ENCODE peak calls at places on chromosomes 11 and 22, in ten cellular contexts. One of them, this sample, is unnamed.

GRCh38 chr22:29907753-29908515 is 25.0 kb downstream of the MTMR3 start:
- DNase-seq in spleen: no peak
- DNase-seq in sigmoid colon: peak; percentile 73
- DNase-seq in esophagus muscularis mucosa: no peak
- DNase-seq in HL-60: peak; percentile 62
- DNase-seq in K562: peak; percentile 78
- DNase-seq in breast epithelium: peak; percentile 75
- DNase-seq in suprapubic skin: no peak
- DNase-seq in GM12891: no peak
- DNase-seq in HepG2: peak; percentile 75
- DNase-seq in this sample: no peak

GRCh38 chr11:78414321-78415051 is 3.1 kb downstream of the GAB2 start:
- DNase-seq in spleen: no peak
- DNase-seq in sigmoid colon: no peak
- DNase-seq in esophagus muscularis mucosa: no peak
- DNase-seq in HL-60: no peak
- DNase-seq in K562: peak; percentile 60
- DNase-seq in breast epithelium: no peak
- DNase-seq in suprapubic skin: no peak
- DNase-seq in GM12891: no peak
- DNase-seq in HepG2: no peak
- DNase-seq in this sample: peak; percentile 8

GRCh38 chr11:11987503-11988022 is 20.9 kb downstream of the DKK3 start:
- DNase-seq in spleen: no peak
- DNase-seq in sigmoid colon: no peak
- DNase-seq in esophagus muscularis mucosa: no peak
- DNase-seq in HL-60: no peak
- DNase-seq in K562: no peak
- DNase-seq in breast epithelium: no peak
- DNase-seq in suprapubic skin: no peak
- DNase-seq in GM12891: no peak
- DNase-seq in HepG2: no peak
- DNase-seq in this sample: no peak

GRCh38 chr11:122179966-122180365 is 64.0 kb upstream of the BLID start:
- DNase-seq in spleen: no peak
- DNase-seq in sigmoid colon: no peak
- DNase-seq in esophagus muscularis mucosa: no peak
- DNase-seq in HL-60: no peak
- DNase-seq in K562: no peak
- DNase-seq in breast epithelium: no peak
- DNase-seq in suprapubic skin: no peak
- DNase-seq in GM12891: no peak
- DNase-seq in HepG2: no peak
- DNase-seq in this sample: no peak

GRCh38 chr11:33802414-33802950 is 28.2 kb upstream of the FBXO3 start:
- DNase-seq in spleen: no peak
- DNase-seq in sigmoid colon: peak; percentile 74
- DNase-seq in esophagus muscularis mucosa: no peak
- DNase-seq in HL-60: peak; percentile 11
- DNase-seq in K562: no peak
- DNase-seq in breast epithelium: no peak
- DNase-seq in suprapubic skin: no peak
- DNase-seq in GM12891: no peak
- DNase-seq in HepG2: peak; percentile 37
- DNase-seq in this sample: peak; percentile 66

GRCh38 chr22:44331881-44332714 is 19.3 kb upstream of the SHISAL1 start:
- DNase-seq in spleen: no peak
- DNase-seq in sigmoid colon: peak; percentile 72
- DNase-seq in esophagus muscularis mucosa: no peak
- DNase-seq in HL-60: no peak
- DNase-seq in K562: no peak
- DNase-seq in breast epithelium: no peak
- DNase-seq in suprapubic skin: no peak
- DNase-seq in GM12891: no peak
- DNase-seq in HepG2: no peak
- DNase-seq in this sample: no peak

GRCh38 chr11:114099392-114100178 is 40.1 kb downstream of the ZBTB16 start:
- DNase-seq in spleen: no peak
- DNase-seq in sigmoid colon: peak; percentile 54
- DNase-seq in esophagus muscularis mucosa: no peak
- DNase-seq in HL-60: no peak
- DNase-seq in K562: no peak
- DNase-seq in breast epithelium: no peak
- DNase-seq in suprapubic skin: no peak
- DNase-seq in GM12891: no peak
- DNase-seq in HepG2: no peak
- DNase-seq in this sample: no peak

GRCh38 chr11:61709572-61709971 is 29.4 kb downstream of the DAGLA start:
- DNase-seq in spleen: no peak
- DNase-seq in sigmoid colon: no peak
- DNase-seq in esophagus muscularis mucosa: no peak
- DNase-seq in HL-60: no peak
- DNase-seq in K562: no peak
- DNase-seq in breast epithelium: no peak
- DNase-seq in suprapubic skin: no peak
- DNase-seq in GM12891: no peak
- DNase-seq in HepG2: no peak
- DNase-seq in this sample: no peak

GRCh38 chr11:125883375-125883774 is 4.1 kb upstream of the HYLS1 start:
- DNase-seq in spleen: no peak
- DNase-seq in sigmoid colon: no peak
- DNase-seq in esophagus muscularis mucosa: no peak
- DNase-seq in HL-60: no peak
- DNase-seq in K562: no peak
- DNase-seq in breast epithelium: no peak
- DNase-seq in suprapubic skin: no peak
- DNase-seq in GM12891: no peak
- DNase-seq in HepG2: no peak
- DNase-seq in this sample: no peak

GRCh38 chr11:125892071-125892470 is 4.6 kb downstream of the HYLS1 start:
- DNase-seq in spleen: no peak
- DNase-seq in sigmoid colon: no peak
- DNase-seq in esophagus muscularis mucosa: no peak
- DNase-seq in HL-60: no peak
- DNase-seq in K562: no peak
- DNase-seq in breast epithelium: no peak
- DNase-seq in suprapubic skin: no peak
- DNase-seq in GM12891: no peak
- DNase-seq in HepG2: no peak
- DNase-seq in this sample: no peak

GRCh38 chr11:125886997-125887372 is 483 bp upstream of the HYLS1 start:
- DNase-seq in spleen: peak; percentile 88
- DNase-seq in sigmoid colon: peak; percentile 74
- DNase-seq in esophagus muscularis mucosa: no peak
- DNase-seq in HL-60: no peak
- DNase-seq in K562: no peak
- DNase-seq in breast epithelium: no peak
- DNase-seq in suprapubic skin: peak; percentile 81
- DNase-seq in GM12891: peak; percentile 38
- DNase-seq in HepG2: no peak
- DNase-seq in this sample: no peak

GRCh38 chr11:125890447-125891100 is 3.1 kb downstream of the HYLS1 start:
- DNase-seq in spleen: no peak
- DNase-seq in sigmoid colon: no peak
- DNase-seq in esophagus muscularis mucosa: no peak
- DNase-seq in HL-60: no peak
- DNase-seq in K562: peak; percentile 48
- DNase-seq in breast epithelium: no peak
- DNase-seq in suprapubic skin: no peak
- DNase-seq in GM12891: no peak
- DNase-seq in HepG2: no peak
- DNase-seq in this sample: no peak

GRCh38 chr11:125887373-125888324 is at the start of gene HYLS1:
- DNase-seq in spleen: peak; percentile 98
- DNase-seq in sigmoid colon: peak; percentile 98
- DNase-seq in esophagus muscularis mucosa: peak; percentile 98
- DNase-seq in HL-60: peak; percentile 93
- DNase-seq in K562: peak; percentile 85
- DNase-seq in breast epithelium: peak; percentile 87
- DNase-seq in suprapubic skin: peak; percentile 97
- DNase-seq in GM12891: peak; percentile 83
- DNase-seq in HepG2: peak; percentile 72
- DNase-seq in this sample: no peak
- TF ChIP-seq POLR2AphosphoS5 in spleen: peak; percentile 91
- TF ChIP-seq POLR2AphosphoS5 in sigmoid colon: peak; percentile 85
- TF ChIP-seq POLR2AphosphoS5 in esophagus muscularis mucosa: peak; percentile 94
- TF ChIP-seq POLR2AphosphoS5 in HL-60: peak; percentile 64
- TF ChIP-seq POLR2AphosphoS5 in K562: no peak
- TF ChIP-seq POLR2AphosphoS5 in breast epithelium: peak; percentile 55
- TF ChIP-seq POLR2AphosphoS5 in suprapubic skin: peak; percentile 78
- TF ChIP-seq POLR2AphosphoS5 in GM12891: peak; percentile 86
- TF ChIP-seq POLR2AphosphoS5 in HepG2: peak; percentile 53
- TF ChIP-seq POLR2AphosphoS5 in this sample: peak; percentile 49

GRCh38 chr11:27873664-27874063 is 173.4 kb upstream of the BDNF start:
- DNase-seq in spleen: no peak
- DNase-seq in sigmoid colon: no peak
- DNase-seq in esophagus muscularis mucosa: no peak
- DNase-seq in HL-60: no peak
- DNase-seq in K562: no peak
- DNase-seq in breast epithelium: no peak
- DNase-seq in suprapubic skin: no peak
- DNase-seq in GM12891: no peak
- DNase-seq in HepG2: peak; percentile 73
- DNase-seq in this sample: no peak

GRCh38 chr11:27874998-27875397 is 174.7 kb upstream of the BDNF start:
- DNase-seq in spleen: no peak
- DNase-seq in sigmoid colon: no peak
- DNase-seq in esophagus muscularis mucosa: no peak
- DNase-seq in HL-60: no peak
- DNase-seq in K562: no peak
- DNase-seq in breast epithelium: no peak
- DNase-seq in suprapubic skin: no peak
- DNase-seq in GM12891: no peak
- DNase-seq in HepG2: no peak
- DNase-seq in this sample: no peak

GRCh38 chr11:27869701-27870100 is 169.4 kb upstream of the BDNF start:
- DNase-seq in spleen: no peak
- DNase-seq in sigmoid colon: no peak
- DNase-seq in esophagus muscularis mucosa: no peak
- DNase-seq in HL-60: no peak
- DNase-seq in K562: no peak
- DNase-seq in breast epithelium: no peak
- DNase-seq in suprapubic skin: no peak
- DNase-seq in GM12891: no peak
- DNase-seq in HepG2: no peak
- DNase-seq in this sample: no peak

GRCh38 chr11:27868226-27868625 is 168.0 kb upstream of the BDNF start:
- DNase-seq in spleen: no peak
- DNase-seq in sigmoid colon: no peak
- DNase-seq in esophagus muscularis mucosa: no peak
- DNase-seq in HL-60: no peak
- DNase-seq in K562: no peak
- DNase-seq in breast epithelium: no peak
- DNase-seq in suprapubic skin: no peak
- DNase-seq in GM12891: no peak
- DNase-seq in HepG2: no peak
- DNase-seq in this sample: no peak

DNA sequence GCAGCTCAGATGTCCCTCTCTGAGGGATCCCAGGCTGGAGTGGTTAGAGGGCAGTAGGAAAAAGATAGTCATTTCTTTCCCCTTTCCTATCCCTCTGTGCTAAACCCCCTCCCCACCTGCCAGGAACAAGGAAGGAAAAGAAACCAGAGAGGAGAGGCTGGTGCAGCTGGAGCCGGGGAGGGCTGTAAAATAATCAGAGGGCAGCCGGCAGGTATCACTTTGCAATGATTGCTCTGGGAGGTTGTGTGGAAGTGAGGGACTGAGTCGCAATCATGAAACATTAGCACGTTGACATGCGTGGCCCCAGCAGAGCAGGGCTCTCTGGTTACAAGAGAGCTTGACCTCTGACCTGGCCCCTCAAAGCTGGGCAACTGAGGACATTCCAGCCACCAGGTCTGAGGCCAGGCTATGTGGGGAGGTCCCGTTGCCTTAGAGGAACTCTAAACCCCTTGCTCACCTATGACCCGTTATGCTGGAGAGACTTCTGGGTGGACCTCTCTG is 170.8 kb upstream of the BDNF start:
- DNase-seq in spleen: no peak
- DNase-seq in sigmoid colon: no peak
- DNase-seq in esophagus muscularis mucosa: no peak
- DNase-seq in HL-60: no peak
- DNase-seq in K562: no peak
- DNase-seq in breast epithelium: no peak
- DNase-seq in suprapubic skin: no peak
- DNase-seq in GM12891: no peak
- DNase-seq in HepG2: no peak
- DNase-seq in this sample: no peak
- TF ChIP-seq POLR2AphosphoS5 in spleen: no peak
- TF ChIP-seq POLR2AphosphoS5 in sigmoid colon: no peak
- TF ChIP-seq POLR2AphosphoS5 in esophagus muscularis mucosa: no peak
- TF ChIP-seq POLR2AphosphoS5 in HL-60: no peak
- TF ChIP-seq POLR2AphosphoS5 in K562: no peak
- TF ChIP-seq POLR2AphosphoS5 in breast epithelium: no peak
- TF ChIP-seq POLR2AphosphoS5 in suprapubic skin: no peak
- TF ChIP-seq POLR2AphosphoS5 in GM12891: no peak
- TF ChIP-seq POLR2AphosphoS5 in HepG2: no peak
- TF ChIP-seq POLR2AphosphoS5 in this sample: no peak

GRCh38 chr11:117097567-117098268 is 510 bp downstream of the SIK3 start:
- DNase-seq in spleen: no peak
- DNase-seq in sigmoid colon: peak; percentile 77
- DNase-seq in esophagus muscularis mucosa: no peak
- DNase-seq in HL-60: peak; percentile 16
- DNase-seq in K562: peak; percentile 49
- DNase-seq in breast epithelium: peak; percentile 58
- DNase-seq in suprapubic skin: peak; percentile 83
- DNase-seq in GM12891: no peak
- DNase-seq in HepG2: no peak
- DNase-seq in this sample: no peak
- TF ChIP-seq POLR2AphosphoS5 in spleen: no peak
- TF ChIP-seq POLR2AphosphoS5 in sigmoid colon: no peak
- TF ChIP-seq POLR2AphosphoS5 in esophagus muscularis mucosa: peak; percentile 23
- TF ChIP-seq POLR2AphosphoS5 in HL-60: peak; percentile 43
- TF ChIP-seq POLR2AphosphoS5 in K562: no peak
- TF ChIP-seq POLR2AphosphoS5 in breast epithelium: peak; percentile 27
- TF ChIP-seq POLR2AphosphoS5 in suprapubic skin: no peak
- TF ChIP-seq POLR2AphosphoS5 in GM12891: no peak
- TF ChIP-seq POLR2AphosphoS5 in HepG2: no peak
- TF ChIP-seq POLR2AphosphoS5 in this sample: no peak

GRCh38 chr11:4479676-4480075 is 2.8 kb upstream of the OR52K1 start:
- DNase-seq in spleen: no peak
- DNase-seq in sigmoid colon: no peak
- DNase-seq in esophagus muscularis mucosa: no peak
- DNase-seq in HL-60: no peak
- DNase-seq in K562: no peak
- DNase-seq in breast epithelium: no peak
- DNase-seq in suprapubic skin: no peak
- DNase-seq in GM12891: no peak
- DNase-seq in HepG2: no peak
- DNase-seq in this sample: no peak

GRCh38 chr11:4484310-4484709 is 1.9 kb downstream of the OR52K1 start:
- DNase-seq in spleen: no peak
- DNase-seq in sigmoid colon: no peak
- DNase-seq in esophagus muscularis mucosa: no peak
- DNase-seq in HL-60: no peak
- DNase-seq in K562: no peak
- DNase-seq in breast epithelium: no peak
- DNase-seq in suprapubic skin: no peak
- DNase-seq in GM12891: no peak
- DNase-seq in HepG2: no peak
- DNase-seq in this sample: no peak

GRCh38 chr11:4482445-4482844 is at the start of gene OR52K1:
- DNase-seq in spleen: no peak
- DNase-seq in sigmoid colon: no peak
- DNase-seq in esophagus muscularis mucosa: no peak
- DNase-seq in HL-60: peak; percentile 86
- DNase-seq in K562: no peak
- DNase-seq in breast epithelium: no peak
- DNase-seq in suprapubic skin: no peak
- DNase-seq in GM12891: no peak
- DNase-seq in HepG2: no peak
- DNase-seq in this sample: no peak

DNA sequence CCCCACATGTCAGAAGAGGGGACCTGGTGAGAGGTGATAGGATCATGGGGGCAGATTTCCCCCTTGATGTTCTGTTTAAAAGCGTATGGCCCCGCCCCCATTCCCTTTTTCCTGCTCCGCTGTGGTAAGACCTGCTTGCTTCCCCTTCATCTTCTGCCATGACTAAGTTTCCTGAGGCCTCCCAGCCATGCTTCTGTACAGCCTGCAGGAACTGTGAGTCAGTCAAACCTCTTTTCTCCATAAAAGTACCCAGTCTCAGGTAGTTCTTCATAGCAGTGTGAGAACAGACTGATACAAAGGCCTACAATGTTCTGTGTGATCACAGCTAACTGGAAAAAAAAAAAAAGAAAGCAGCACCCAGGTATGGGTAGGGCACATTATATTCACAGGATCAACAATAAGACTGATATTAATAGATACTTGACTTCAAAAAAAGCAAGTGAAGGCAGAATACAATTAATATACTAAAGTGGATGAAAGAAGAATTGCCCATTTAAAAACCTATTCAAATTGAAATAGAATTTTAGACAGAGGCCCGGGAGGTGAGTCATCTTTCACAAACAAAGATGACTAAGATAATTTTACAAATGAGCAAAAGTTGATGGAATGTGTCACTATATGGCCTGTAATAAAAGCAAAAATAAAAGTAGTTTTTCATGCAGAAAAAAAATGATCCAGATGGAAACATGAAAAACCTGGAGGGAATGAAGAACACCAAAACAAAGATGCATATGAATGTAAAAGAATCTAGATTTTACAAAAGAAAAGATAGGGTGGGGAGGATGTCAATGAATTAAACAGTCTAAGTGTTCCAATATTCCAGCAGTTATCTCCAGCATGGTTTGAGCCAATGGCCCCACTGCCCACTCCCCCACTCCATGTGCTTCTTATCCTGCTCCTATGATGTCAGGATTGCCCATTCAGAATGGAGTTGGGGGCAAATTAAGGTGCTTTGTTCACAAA is 1.6 kb upstream of the OR52K1 start:
- DNase-seq in spleen: no peak
- DNase-seq in sigmoid colon: no peak
- DNase-seq in esophagus muscularis mucosa: no peak
- DNase-seq in HL-60: no peak
- DNase-seq in K562: no peak
- DNase-seq in breast epithelium: no peak
- DNase-seq in suprapubic skin: no peak
- DNase-seq in GM12891: no peak
- DNase-seq in HepG2: no peak
- DNase-seq in this sample: no peak
- TF ChIP-seq POLR2AphosphoS5 in spleen: no peak
- TF ChIP-seq POLR2AphosphoS5 in sigmoid colon: no peak
- TF ChIP-seq POLR2AphosphoS5 in esophagus muscularis mucosa: no peak
- TF ChIP-seq POLR2AphosphoS5 in HL-60: no peak
- TF ChIP-seq POLR2AphosphoS5 in K562: no peak
- TF ChIP-seq POLR2AphosphoS5 in breast epithelium: no peak
- TF ChIP-seq POLR2AphosphoS5 in suprapubic skin: no peak
- TF ChIP-seq POLR2AphosphoS5 in GM12891: no peak
- TF ChIP-seq POLR2AphosphoS5 in HepG2: no peak
- TF ChIP-seq POLR2AphosphoS5 in this sample: no peak